ENCODE peak calls at places on chromosomes 13 and 19, in nine cellular contexts. T is aorta; K is coronary artery; B is NCI-H2081; J is neural crest cell; S is stimulated activated naive CD8-positive, alpha-beta T cell treated with anti-CD3 and anti-CD28 coated beads, Interleukin-15, Interleukin-2, amounts not matched to agents 100 U/mL and 50 U/mL, for 24 hours; D is non-pigmented ciliary epithelial cell; F is NCI-H748 treated with DMSO at 0.1 percent for 48 hours; Z is AG04449. C is an unnamed sample.

GRCh38 chr13:102830646-102831045 is 15.2 kb upstream of the ERCC5 start:
- DNase-seq in T (no peak), K (no peak), B (peak; percentile 2), J (no peak), S (no peak), D (no peak), F (no peak), Z (no peak), C (no peak)

GRCh38 chr13:107778094-107778493 is 437.2 kb downstream of the LIG4 start:
- DNase-seq in T (no peak), K (no peak), B (no peak), J (no peak), S (no peak), D (no peak), F (no peak), Z (no peak), C (no peak)

GRCh38 chr19:48290341-48290922 is 20.6 kb downstream of the ZNF114 start:
- DNase-seq in T (no peak), K (no peak), B (no peak), J (peak; percentile 42), S (no peak), D (no peak), F (no peak), Z (no peak), C (peak; percentile 67)

GRCh38 chr13:39788097-39788496 is 132.6 kb downstream of the COG6 start:
- DNase-seq in T (no peak), K (no peak), B (no peak), J (no peak), S (no peak), D (no peak), F (no peak), Z (no peak), C (no peak)

GRCh38 chr19:48512504-48513288 is 1.1 kb upstream of the LMTK3 start:
- DNase-seq in T (no peak), K (no peak), B (no peak), J (no peak), S (no peak), D (no peak), F (no peak), Z (no peak), C (no peak)

GRCh38 chr19:46813570-46814358 is 25.4 kb upstream of the SLC1A5 start:
- DNase-seq in T (peak; percentile 93), K (peak; percentile 92), B (peak; percentile 48), J (no peak), S (no peak), D (peak; percentile 23), F (no peak), Z (no peak), C (no peak)

GRCh38 chr19:49553451-49554271 is 25.9 kb downstream of the RCN3 start:
- DNase-seq in T (no peak), K (no peak), B (no peak), J (no peak), S (peak; percentile 70), D (peak; percentile 65), F (no peak), Z (peak; percentile 17), C (peak; percentile 78)

GRCh38 chr13:41127746-41128145 is 4.9 kb downstream of the KBTBD6 start:
- DNase-seq in T (no peak), K (no peak), B (no peak), J (no peak), S (no peak), D (no peak), F (no peak), Z (no peak), C (no peak)

GRCh38 chr19:10111405-10111811 is at the start of gene P2RY11:
- DNase-seq in T (no peak), K (no peak), B (no peak), J (no peak), S (peak; percentile 79), D (no peak), F (no peak), Z (no peak), C (no peak)

GRCh38 chr13:93628136-93628535 is 401.5 kb downstream of the GPC6 start:
- DNase-seq in T (no peak), K (no peak), B (no peak), J (no peak), S (no peak), D (no peak), F (no peak), Z (no peak), C (no peak)

C was measured in foreskin fibroblast.